ENCODE peak calls at places on chromosome 1, in five cellular contexts. A is CD8-positive, alpha-beta T cell; H is lower lobe of right lung; V is left lung; T is stomach. G is an unnamed sample.

GRCh38 chr1:2067981-2068380 is 17.8 kb downstream of the PRKCZ start:
- DNase-seq in V (peak; percentile 56), T (no peak), A (no peak), H (no peak), G (no peak)

GRCh38 chr1:8981169-8981568 is 35.5 kb downstream of the CA6 start:
- DNase-seq in A (no peak), H (no peak), V (no peak), T (no peak), G (no peak)

GRCh38 chr1:151175910-151176309 is at the start of gene TMOD4:
- DNase-seq in V (no peak), H (no peak), A (no peak), T (no peak), G (no peak)

GRCh38 chr1:236757640-236758039 is 37.5 kb upstream of the MTR start:
- DNase-seq in A (no peak), V (no peak), T (no peak), H (no peak), G (no peak)

GRCh38 chr1:35043498-35043897 is 11.8 kb upstream of the ZMYM6 start:
- DNase-seq in H (no peak), A (no peak), V (no peak), T (no peak), G (no peak)

GRCh38 chr1:91736146-91736998 is 149.6 kb downstream of the TGFBR3 start:
- DNase-seq in T (no peak), H (no peak), A (no peak), V (no peak), G (no peak)

GRCh38 chr1:21822349-21822748 is 10.3 kb downstream of the LDLRAD2 start:
- DNase-seq in V (no peak), A (no peak), T (no peak), H (no peak), G (no peak)

GRCh38 chr1:65207317-65207716 is 59.3 kb downstream of the AK4 start:
- DNase-seq in T (no peak), H (no peak), V (no peak), A (no peak), G (no peak)

GRCh38 chr1:224203243-224204016 is 20.4 kb downstream of the DEGS1 start:
- DNase-seq in V (no peak), H (peak; percentile 74), A (no peak), T (peak; percentile 64), G (no peak)

GRCh38 chr1:100038401-100039306 is 68.9 kb downstream of the SLC35A3 start:
- DNase-seq in H (peak; percentile 81), T (peak; percentile 75), V (peak; percentile 90), A (peak; percentile 76), G (no peak)

GRCh38 chr1:9655127-9655723 is 3.7 kb downstream of the PIK3CD start:
- DNase-seq in H (no peak), T (no peak), A (peak; percentile 56), V (peak; percentile 32), G (no peak)

GRCh38 chr1:9198538-9199361 is 35.8 kb upstream of the H6PD start:
- DNase-seq in T (no peak), A (no peak), H (no peak), V (peak; percentile 79), G (no peak)

GRCh38 chr1:167066333-167067122 is 23.6 kb downstream of the GPA33 start:
- DNase-seq in T (peak; percentile 85), H (peak; percentile 83), A (peak; percentile 92), V (peak; percentile 95), G (peak; percentile 21)

GRCh38 chr1:83931658-83932253 is 67.2 kb downstream of the TTLL7 start:
- DNase-seq in V (no peak), T (no peak), H (no peak), A (no peak), G (no peak)

GRCh38 chr1:101051688-101052638 is 26.4 kb upstream of the DPH5 start:
- DNase-seq in V (no peak), H (no peak), A (no peak), T (no peak), G (no peak)

GRCh38 chr1:165828103-165828558 is 717 bp downstream of the UCK2 start:
- DNase-seq in T (peak; percentile 48), V (peak; percentile 88), A (peak; percentile 62), H (peak; percentile 49), G (no peak)

GRCh38 chr1:225908773-225909172 is 15.3 kb downstream of the PYCR2 start:
- DNase-seq in A (no peak), T (no peak), V (no peak), H (no peak), G (no peak)

GRCh38 chr1:229434641-229435051 is 752 bp upstream of the ACTA1 start:
- DNase-seq in H (no peak), V (no peak), A (no peak), T (no peak), G (no peak)

GRCh38 chr1:39922139-39922757 is 20.5 kb upstream of the MYCL start:
- DNase-seq in A (no peak), H (no peak), V (no peak), T (no peak), G (no peak)

GRCh38 chr1:14520514-14521163 is 77.8 kb upstream of the KAZN start:
- DNase-seq in H (no peak), T (no peak), V (no peak), A (no peak), G (no peak)

GRCh38 chr1:220976390-220976789 is 97.1 kb downstream of the HLX start:
- DNase-seq in V (no peak), A (no peak), H (no peak), T (no peak), G (no peak)

GRCh38 chr1:42420911-42421585 is 34.8 kb downstream of the ZMYND12 start:
- DNase-seq in H (no peak), A (no peak), V (no peak), T (no peak), G (no peak)

GRCh38 chr1:63920154-63921117 is 146.6 kb downstream of the ROR1 start:
- DNase-seq in V (no peak), A (no peak), H (no peak), T (no peak), G (no peak)

GRCh38 chr1:74534241-74534640 is 21.8 kb upstream of the LRRC53 start:
- DNase-seq in A (no peak), T (no peak), V (no peak), H (no peak), G (no peak)

GRCh38 chr1:150973258-150973825 is 1.3 kb downstream of the CERS2 start:
- DNase-seq in A (no peak), T (peak; percentile 29), H (peak; percentile 52), V (no peak), G (no peak)

GRCh38 chr1:156419863-156420208 is 50.8 kb downstream of the RHBG start:
- DNase-seq in V (no peak), T (no peak), A (peak; percentile 71), H (no peak), G (no peak)

GRCh38 chr1:30088594-30089556 is 634.5 kb downstream of the MATN1 start:
- DNase-seq in T (no peak), A (no peak), H (peak; percentile 67), V (no peak), G (no peak)

GRCh38 chr1:30085814-30086770 is 637.3 kb downstream of the MATN1 start:
- DNase-seq in H (peak; percentile 67), V (no peak), T (peak; percentile 28), A (no peak), G (peak; percentile 37)

GRCh38 chr1:30090421-30090820 is 633.0 kb downstream of the MATN1 start:
- DNase-seq in A (no peak), V (no peak), H (no peak), T (no peak), G (no peak)

GRCh38 chr1:30084909-30085571 is 638.3 kb downstream of the MATN1 start:
- DNase-seq in H (no peak), A (no peak), T (no peak), V (no peak), G (no peak)

GRCh38 chr1:30087465-30087864 is 635.9 kb downstream of the MATN1 start:
- DNase-seq in H (no peak), V (no peak), A (no peak), T (no peak), G (no peak)
- TF ChIP-seq CTCF in H (peak; percentile 9), V (no peak), A (no peak), T (no peak), G (no peak)

GRCh38 chr1:18963968-18964367 is 7.5 kb upstream of the IFFO2 start:
- DNase-seq in H (no peak), T (no peak), V (no peak), A (no peak), G (no peak)

GRCh38 chr1:18962121-18962721 is 5.7 kb upstream of the IFFO2 start:
- DNase-seq in A (no peak), T (no peak), H (no peak), V (no peak), G (no peak)

GRCh38 chr1:18960409-18960808 is 3.9 kb upstream of the IFFO2 start:
- DNase-seq in A (no peak), H (no peak), T (no peak), V (no peak), G (no peak)

GRCh38 chr1:18965206-18966173 is 9.0 kb upstream of the IFFO2 start:
- DNase-seq in H (no peak), V (no peak), A (no peak), T (no peak), G (no peak)

GRCh38 chr1:18962855-18963737 is 6.6 kb upstream of the IFFO2 start:
- DNase-seq in H (no peak), T (no peak), V (no peak), A (no peak), G (no peak)
- H3K27ac ChIP-seq in H (no peak overlapping the region), T (peak overlapping the region; percentile 63), V (no peak overlapping the region), A (no peak overlapping the region), G (no peak overlapping the region)

GRCh38 chr1:93851327-93851712 is 27.7 kb downstream of the DNTTIP2 start:
- DNase-seq in A (no peak), H (no peak), V (no peak), T (no peak), G (no peak)
- H3K27me3 ChIP-seq in A (no peaks in the 10 kb centered on the region), H (no peaks in the 10 kb centered on the region), V (no peaks in the 10 kb centered on the region), T (no peaks in the 10 kb centered on the region), G (no peaks in the 10 kb centered on the region)

GRCh38 chr1:203331224-203331623 is 19.7 kb downstream of the FMOD start:
- DNase-seq in T (no peak), V (no peak), H (no peak), A (no peak), G (no peak)

GRCh38 chr1:203327684-203328457 is 22.6 kb downstream of the BTG2 start:
- DNase-seq in T (peak; percentile 66), H (no peak), V (no peak), A (peak; percentile 84), G (no peak)

GRCh38 chr1:203326830-203327683 is 21.7 kb downstream of the BTG2 start:
- DNase-seq in T (peak; percentile 97), V (peak; percentile 96), A (peak; percentile 95), H (peak; percentile 97), G (no peak)

GRCh38 chr1:203325418-203326091 is 20.2 kb downstream of the BTG2 start:
- DNase-seq in H (peak; percentile 74), T (peak; percentile 86), A (no peak), V (peak; percentile 80), G (no peak)

DNA sequence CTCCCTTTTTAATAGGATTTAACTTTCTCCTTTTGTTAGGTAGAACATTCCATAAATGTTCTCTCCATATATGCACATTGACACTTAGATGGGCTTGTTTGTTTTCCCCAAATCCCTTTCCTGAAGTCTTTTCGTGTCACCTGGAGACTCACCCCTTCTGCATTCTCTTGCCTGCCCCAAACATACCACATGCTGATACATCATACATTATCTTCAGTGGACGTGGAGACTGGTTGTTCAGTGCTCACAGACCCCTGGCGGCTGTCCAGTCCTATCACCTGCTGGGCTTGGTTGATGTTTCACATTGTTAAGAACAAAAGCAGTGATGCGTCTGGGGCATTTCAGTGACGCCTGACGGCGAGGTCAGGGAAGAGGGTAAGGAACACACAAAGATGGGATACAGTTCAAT is 22.2 kb downstream of the FMOD start:
- DNase-seq in H (no peak), T (peak; percentile 87), V (no peak), A (no peak), G (no peak)
- TF ChIP-seq CTCF in H (no peak), T (peak; percentile 30), V (no peak), A (no peak), G (no peak)

GRCh38 chr1:162755306-162755705 is 35.2 kb upstream of the HSD17B7 start:
- DNase-seq in V (no peak), A (no peak), H (no peak), T (no peak), G (no peak)
- H3K27ac ChIP-seq in V (no peak overlapping the region), A (no peak overlapping the region), H (no peak overlapping the region), T (no peak overlapping the region), G (no peak overlapping the region)

G was measured in thoracic aorta.